ENCODE peak calls at places on chromosomes 11 and 22, in four cellular contexts. O, D, R and V are unnamed samples.

GRCh38 chr22:20013382-20013871 is 3.2 kb downstream of the ARVCF start:
- DNase-seq in O (peak), D (peak), R (no peak), V (no peak)

GRCh38 chr11:83011333-83012167 is 60.1 kb downstream of the RAB30 start:
- DNase-seq in O (no peak), D (no peak), R (no peak), V (no peak)

GRCh38 chr11:73942030-73942429 is 8.8 kb upstream of the DNAJB13 start:
- DNase-seq in O (no peak), D (no peak), R (no peak), V (no peak)

GRCh38 chr22:31748490-31748889 is 1.4 kb downstream of the PRR14L start:
- DNase-seq in O (no peak), D (no peak), R (no peak), V (no peak)

GRCh38 chr11:6545917-6546605 is 49.0 kb downstream of the DNHD1 start:
- DNase-seq in O (no peak), D (no peak), R (no peak), V (no peak)

GRCh38 chr22:35961480-35961902 is 67.1 kb downstream of the RBFOX2 start:
- DNase-seq in O (peak), D (no peak), R (no peak), V (no peak)

GRCh38 chr11:101487775-101488174 is 96.0 kb downstream of the TRPC6 start:
- DNase-seq in O (no peak), D (no peak), R (no peak), V (no peak)

GRCh38 chr11:119728226-119728626 is 774 bp downstream of the NECTIN1 start:
- DNase-seq in O (no peak), D (peak), R (no peak), V (no peak)

GRCh38 chr11:132024587-132025295 is 654.3 kb downstream of the NTM start:
- DNase-seq in O (no peak), D (no peak), R (no peak), V (no peak)

GRCh38 chr11:117818036-117818858 is 6.3 kb downstream of the FXYD2 start:
- DNase-seq in O (no peak), D (peak), R (peak), V (no peak)

GRCh38 chr11:2301631-2302272 is at the start of the genes C11orf21 and TSPAN32:
- DNase-seq in O (no peak), D (peak), R (no peak), V (no peak)

GRCh38 chr22:27581688-27582087 is 219.9 kb downstream of the MN1 start:
- DNase-seq in O (no peak), D (no peak), R (no peak), V (no peak)

GRCh38 chr11:115927823-115928329 is 423.7 kb upstream of the CADM1 start:
- DNase-seq in O (no peak), D (no peak), R (no peak), V (no peak)

GRCh38 chr11:121716060-121716459 is 263.3 kb upstream of the SORL1-AS1 start:
- DNase-seq in O (no peak), D (no peak), R (no peak), V (no peak)

GRCh38 chr11:97487387-97487786 is 1097.6 kb downstream of the JRKL start:
- DNase-seq in O (no peak), D (no peak), R (no peak), V (no peak)

GRCh38 chr11:8604078-8604723 is 10.2 kb upstream of the STK33 start:
- DNase-seq in O (peak), D (peak), R (no peak), V (peak)

GRCh38 chr22:41501209-41501608 is 32.3 kb downstream of the ACO2 start:
- DNase-seq in O (peak), D (no peak), R (no peak), V (no peak)

GRCh38 chr11:95764267-95764898 is 25.2 kb downstream of the FAM76B start:
- DNase-seq in O (peak), D (no peak), R (no peak), V (no peak)

GRCh38 chr11:112590778-112591177 is 330.1 kb upstream of the PLET1 start:
- DNase-seq in O (no peak), D (no peak), R (no peak), V (no peak)

GRCh38 chr11:35579557-35580396 is 38.5 kb upstream of the FJX1 start:
- DNase-seq in O (no peak), D (no peak), R (no peak), V (no peak)

GRCh38 chr11:13183094-13183825 is 94.3 kb upstream of the BMAL1 start:
- DNase-seq in O (no peak), D (no peak), R (no peak), V (no peak)

GRCh38 chr22:29195964-29196666 is 9.6 kb upstream of the EMID1 start:
- DNase-seq in O (no peak), D (no peak), R (no peak), V (no peak)

GRCh38 chr11:33375688-33376311 is 118.6 kb downstream of the HIPK3 start:
- DNase-seq in O (no peak), D (no peak), R (no peak), V (no peak)

GRCh38 chr22:30990675-30991074 is 21.6 kb downstream of the TUG1 start:
- DNase-seq in O (no peak), D (no peak), R (no peak), V (no peak)

GRCh38 chr22:48316876-48317250 is 1510.8 kb downstream of the BRD1 start:
- DNase-seq in O (no peak), D (no peak), R (no peak), V (no peak)

GRCh38 chr11:66566221-66566620 is 2.2 kb downstream of the CTSF start:
- DNase-seq in O (no peak), D (no peak), R (no peak), V (no peak)

GRCh38 chr11:2399488-2400068 is 972 bp upstream of the TSSC4 start:
- DNase-seq in O (no peak), D (peak), R (no peak), V (no peak)

GRCh38 chr22:38831166-38831945 is 12.5 kb downstream of the NPTXR start:
- DNase-seq in O (no peak), D (no peak), R (no peak), V (no peak)

GRCh38 chr22:48367731-48368130 is 1459.9 kb downstream of the BRD1 start:
- DNase-seq in O (no peak), D (no peak), R (no peak), V (no peak)

GRCh38 chr22:40040927-40041326 is 46.2 kb downstream of the FAM83F start:
- DNase-seq in O (no peak), D (no peak), R (no peak), V (no peak)